ENCODE peak calls at places on chromosomes 4 and X, in nine cellular contexts. One of them, this sample, is unnamed.

GRCh38 chrX:49988128-49988527 is 65.7 kb downstream of the CLCN5 start:
- DNase-seq in activated naive CD4-positive, alpha-beta T cell: no peak
- DNase-seq in epithelial cell of proximal tubule: no peak
- DNase-seq in hypothalamus: no peak
- DNase-seq in GM23248: no peak
- DNase-seq in germinal center: no peak
- DNase-seq in colonic mucosa: no peak
- DNase-seq in neural progenitor cell: no peak
- DNase-seq in stimulated activated CD4-positive, alpha-beta T cell treated with anti-CD3 and anti-CD28 coated beads, Interleukin-15, amount 100 ng/mL, for 1 hour: no peak
- DNase-seq in this sample: no peak

GRCh38 chr4:179595671-179596410 is 2153.6 kb upstream of the AGA start:
- DNase-seq in activated naive CD4-positive, alpha-beta T cell: no peak
- DNase-seq in epithelial cell of proximal tubule: peak; percentile 63
- DNase-seq in hypothalamus: no peak
- DNase-seq in GM23248: peak; percentile 1
- DNase-seq in germinal center: no peak
- DNase-seq in colonic mucosa: no peak
- DNase-seq in neural progenitor cell: no peak
- DNase-seq in stimulated activated CD4-positive, alpha-beta T cell treated with anti-CD3 and anti-CD28 coated beads, Interleukin-15, amount 100 ng/mL, for 1 hour: no peak
- DNase-seq in this sample: no peak

GRCh38 chrX:703466-704210 is 73.0 kb downstream of the SHOX start:
- DNase-seq in activated naive CD4-positive, alpha-beta T cell: no peak
- DNase-seq in epithelial cell of proximal tubule: no peak
- DNase-seq in hypothalamus: no peak
- DNase-seq in GM23248: peak; percentile 4
- DNase-seq in germinal center: no peak
- DNase-seq in colonic mucosa: no peak
- DNase-seq in neural progenitor cell: no peak
- DNase-seq in stimulated activated CD4-positive, alpha-beta T cell treated with anti-CD3 and anti-CD28 coated beads, Interleukin-15, amount 100 ng/mL, for 1 hour: no peak
- DNase-seq in this sample: no peak

GRCh38 chr4:52925531-52925968 is 63.4 kb downstream of the RASL11B start:
- DNase-seq in activated naive CD4-positive, alpha-beta T cell: no peak
- DNase-seq in epithelial cell of proximal tubule: no peak
- DNase-seq in hypothalamus: no peak
- DNase-seq in GM23248: no peak
- DNase-seq in germinal center: no peak
- DNase-seq in colonic mucosa: no peak
- DNase-seq in neural progenitor cell: peak; percentile 37
- DNase-seq in stimulated activated CD4-positive, alpha-beta T cell treated with anti-CD3 and anti-CD28 coated beads, Interleukin-15, amount 100 ng/mL, for 1 hour: no peak
- DNase-seq in this sample: no peak

GRCh38 chr4:69843301-69843700 is 16.6 kb downstream of the SULT1E1 start:
- DNase-seq in activated naive CD4-positive, alpha-beta T cell: no peak
- DNase-seq in epithelial cell of proximal tubule: no peak
- DNase-seq in hypothalamus: no peak
- DNase-seq in GM23248: no peak
- DNase-seq in germinal center: no peak
- DNase-seq in colonic mucosa: no peak
- DNase-seq in neural progenitor cell: no peak
- DNase-seq in stimulated activated CD4-positive, alpha-beta T cell treated with anti-CD3 and anti-CD28 coated beads, Interleukin-15, amount 100 ng/mL, for 1 hour: no peak
- DNase-seq in this sample: no peak

GRCh38 chr4:42786350-42787070 is 106.0 kb upstream of the GRXCR1 start:
- DNase-seq in activated naive CD4-positive, alpha-beta T cell: no peak
- DNase-seq in epithelial cell of proximal tubule: no peak
- DNase-seq in hypothalamus: no peak
- DNase-seq in GM23248: no peak
- DNase-seq in germinal center: no peak
- DNase-seq in colonic mucosa: no peak
- DNase-seq in neural progenitor cell: peak; percentile 47
- DNase-seq in stimulated activated CD4-positive, alpha-beta T cell treated with anti-CD3 and anti-CD28 coated beads, Interleukin-15, amount 100 ng/mL, for 1 hour: no peak
- DNase-seq in this sample: peak; percentile 71

GRCh38 chr4:1600811-1601532 is 83.1 kb downstream of the FAM53A start:
- DNase-seq in activated naive CD4-positive, alpha-beta T cell: no peak
- DNase-seq in epithelial cell of proximal tubule: no peak
- DNase-seq in hypothalamus: no peak
- DNase-seq in GM23248: no peak
- DNase-seq in germinal center: no peak
- DNase-seq in colonic mucosa: no peak
- DNase-seq in neural progenitor cell: no peak
- DNase-seq in stimulated activated CD4-positive, alpha-beta T cell treated with anti-CD3 and anti-CD28 coated beads, Interleukin-15, amount 100 ng/mL, for 1 hour: no peak
- DNase-seq in this sample: no peak

GRCh38 chr4:61202100-61202637 is 2.0 kb downstream of the ADGRL3 start:
- DNase-seq in activated naive CD4-positive, alpha-beta T cell: no peak
- DNase-seq in epithelial cell of proximal tubule: no peak
- DNase-seq in hypothalamus: peak; percentile 37
- DNase-seq in GM23248: no peak
- DNase-seq in germinal center: no peak
- DNase-seq in colonic mucosa: no peak
- DNase-seq in neural progenitor cell: peak; percentile 62
- DNase-seq in stimulated activated CD4-positive, alpha-beta T cell treated with anti-CD3 and anti-CD28 coated beads, Interleukin-15, amount 100 ng/mL, for 1 hour: no peak
- DNase-seq in this sample: no peak

GRCh38 chr4:122882830-122883229 is 39.6 kb downstream of the NUDT6 start:
- DNase-seq in activated naive CD4-positive, alpha-beta T cell: no peak
- DNase-seq in epithelial cell of proximal tubule: no peak
- DNase-seq in hypothalamus: no peak
- DNase-seq in GM23248: peak; percentile 70
- DNase-seq in germinal center: no peak
- DNase-seq in colonic mucosa: no peak
- DNase-seq in neural progenitor cell: no peak
- DNase-seq in stimulated activated CD4-positive, alpha-beta T cell treated with anti-CD3 and anti-CD28 coated beads, Interleukin-15, amount 100 ng/mL, for 1 hour: no peak
- DNase-seq in this sample: no peak

GRCh38 chrX:39729834-39730670 is 367.7 kb downstream of the BCOR start:
- DNase-seq in activated naive CD4-positive, alpha-beta T cell: no peak
- DNase-seq in epithelial cell of proximal tubule: no peak
- DNase-seq in hypothalamus: no peak
- DNase-seq in GM23248: peak; percentile 27
- DNase-seq in germinal center: no peak
- DNase-seq in colonic mucosa: no peak
- DNase-seq in neural progenitor cell: peak; percentile 60
- DNase-seq in stimulated activated CD4-positive, alpha-beta T cell treated with anti-CD3 and anti-CD28 coated beads, Interleukin-15, amount 100 ng/mL, for 1 hour: no peak
- DNase-seq in this sample: no peak

GRCh38 chr4:107951551-107951950 is 20.2 kb downstream of the CYP2U1 start:
- DNase-seq in activated naive CD4-positive, alpha-beta T cell: no peak
- DNase-seq in epithelial cell of proximal tubule: peak; percentile 60
- DNase-seq in hypothalamus: no peak
- DNase-seq in GM23248: peak; percentile 84
- DNase-seq in germinal center: no peak
- DNase-seq in colonic mucosa: no peak
- DNase-seq in neural progenitor cell: no peak
- DNase-seq in stimulated activated CD4-positive, alpha-beta T cell treated with anti-CD3 and anti-CD28 coated beads, Interleukin-15, amount 100 ng/mL, for 1 hour: no peak
- DNase-seq in this sample: no peak

GRCh38 chr4:139658185-139658584 is 7.4 kb upstream of the MGST2 start:
- DNase-seq in activated naive CD4-positive, alpha-beta T cell: no peak
- DNase-seq in epithelial cell of proximal tubule: no peak
- DNase-seq in hypothalamus: no peak
- DNase-seq in GM23248: no peak
- DNase-seq in germinal center: no peak
- DNase-seq in colonic mucosa: no peak
- DNase-seq in neural progenitor cell: peak; percentile 10
- DNase-seq in stimulated activated CD4-positive, alpha-beta T cell treated with anti-CD3 and anti-CD28 coated beads, Interleukin-15, amount 100 ng/mL, for 1 hour: no peak
- DNase-seq in this sample: no peak

GRCh38 chr4:100894339-100894870 is 376.6 kb upstream of the EMCN start:
- DNase-seq in activated naive CD4-positive, alpha-beta T cell: no peak
- DNase-seq in epithelial cell of proximal tubule: no peak
- DNase-seq in hypothalamus: no peak
- DNase-seq in GM23248: no peak
- DNase-seq in germinal center: no peak
- DNase-seq in colonic mucosa: no peak
- DNase-seq in neural progenitor cell: no peak
- DNase-seq in stimulated activated CD4-positive, alpha-beta T cell treated with anti-CD3 and anti-CD28 coated beads, Interleukin-15, amount 100 ng/mL, for 1 hour: no peak
- DNase-seq in this sample: no peak

GRCh38 chr4:126071346-126072333 is 756.9 kb downstream of the FAT4 start:
- DNase-seq in activated naive CD4-positive, alpha-beta T cell: no peak
- DNase-seq in epithelial cell of proximal tubule: no peak
- DNase-seq in hypothalamus: no peak
- DNase-seq in GM23248: peak; percentile 77
- DNase-seq in germinal center: no peak
- DNase-seq in colonic mucosa: no peak
- DNase-seq in neural progenitor cell: no peak
- DNase-seq in stimulated activated CD4-positive, alpha-beta T cell treated with anti-CD3 and anti-CD28 coated beads, Interleukin-15, amount 100 ng/mL, for 1 hour: no peak
- DNase-seq in this sample: peak; percentile 41

GRCh38 chr4:151573945-151574344 is 165.0 kb downstream of the FHIP1A start:
- DNase-seq in activated naive CD4-positive, alpha-beta T cell: no peak
- DNase-seq in epithelial cell of proximal tubule: no peak
- DNase-seq in hypothalamus: no peak
- DNase-seq in GM23248: peak; percentile 28
- DNase-seq in germinal center: no peak
- DNase-seq in colonic mucosa: peak; percentile 89
- DNase-seq in neural progenitor cell: no peak
- DNase-seq in stimulated activated CD4-positive, alpha-beta T cell treated with anti-CD3 and anti-CD28 coated beads, Interleukin-15, amount 100 ng/mL, for 1 hour: no peak
- DNase-seq in this sample: no peak

GRCh38 chrX:40174594-40175415 is 77.0 kb upstream of the BCOR start:
- DNase-seq in activated naive CD4-positive, alpha-beta T cell: no peak
- DNase-seq in epithelial cell of proximal tubule: no peak
- DNase-seq in hypothalamus: no peak
- DNase-seq in GM23248: peak; percentile 72
- DNase-seq in germinal center: no peak
- DNase-seq in colonic mucosa: peak; percentile 48
- DNase-seq in neural progenitor cell: peak; percentile 78
- DNase-seq in stimulated activated CD4-positive, alpha-beta T cell treated with anti-CD3 and anti-CD28 coated beads, Interleukin-15, amount 100 ng/mL, for 1 hour: no peak
- DNase-seq in this sample: no peak

GRCh38 chr4:76772498-76773106 is 125.3 kb downstream of the SOWAHB start:
- DNase-seq in activated naive CD4-positive, alpha-beta T cell: no peak
- DNase-seq in epithelial cell of proximal tubule: no peak
- DNase-seq in hypothalamus: no peak
- DNase-seq in GM23248: peak; percentile 86
- DNase-seq in germinal center: no peak
- DNase-seq in colonic mucosa: no peak
- DNase-seq in neural progenitor cell: no peak
- DNase-seq in stimulated activated CD4-positive, alpha-beta T cell treated with anti-CD3 and anti-CD28 coated beads, Interleukin-15, amount 100 ng/mL, for 1 hour: no peak
- DNase-seq in this sample: no peak

GRCh38 chrX:122943918-122944317 is 240.2 kb upstream of the GRIA3 start:
- DNase-seq in activated naive CD4-positive, alpha-beta T cell: no peak
- DNase-seq in epithelial cell of proximal tubule: no peak
- DNase-seq in hypothalamus: no peak
- DNase-seq in GM23248: peak; percentile 26
- DNase-seq in germinal center: no peak
- DNase-seq in colonic mucosa: no peak
- DNase-seq in neural progenitor cell: no peak
- DNase-seq in stimulated activated CD4-positive, alpha-beta T cell treated with anti-CD3 and anti-CD28 coated beads, Interleukin-15, amount 100 ng/mL, for 1 hour: no peak
- DNase-seq in this sample: no peak

GRCh38 chr4:53541577-53542206 is 49.6 kb downstream of the LNX1 start:
- DNase-seq in activated naive CD4-positive, alpha-beta T cell: no peak
- DNase-seq in epithelial cell of proximal tubule: peak; percentile 57
- DNase-seq in hypothalamus: no peak
- DNase-seq in GM23248: peak; percentile 95
- DNase-seq in germinal center: no peak
- DNase-seq in colonic mucosa: no peak
- DNase-seq in neural progenitor cell: no peak
- DNase-seq in stimulated activated CD4-positive, alpha-beta T cell treated with anti-CD3 and anti-CD28 coated beads, Interleukin-15, amount 100 ng/mL, for 1 hour: no peak
- DNase-seq in this sample: no peak

GRCh38 chr4:148573284-148573683 is 131.1 kb upstream of the NR3C2 start:
- DNase-seq in activated naive CD4-positive, alpha-beta T cell: no peak
- DNase-seq in epithelial cell of proximal tubule: no peak
- DNase-seq in hypothalamus: no peak
- DNase-seq in GM23248: no peak
- DNase-seq in germinal center: no peak
- DNase-seq in colonic mucosa: no peak
- DNase-seq in neural progenitor cell: no peak
- DNase-seq in stimulated activated CD4-positive, alpha-beta T cell treated with anti-CD3 and anti-CD28 coated beads, Interleukin-15, amount 100 ng/mL, for 1 hour: no peak
- DNase-seq in this sample: no peak

GRCh38 chr4:6463311-6464289 is 8.8 kb downstream of the PPP2R2C start:
- DNase-seq in activated naive CD4-positive, alpha-beta T cell: no peak
- DNase-seq in epithelial cell of proximal tubule: no peak
- DNase-seq in hypothalamus: no peak
- DNase-seq in GM23248: no peak
- DNase-seq in germinal center: no peak
- DNase-seq in colonic mucosa: no peak
- DNase-seq in neural progenitor cell: peak; percentile 28
- DNase-seq in stimulated activated CD4-positive, alpha-beta T cell treated with anti-CD3 and anti-CD28 coated beads, Interleukin-15, amount 100 ng/mL, for 1 hour: no peak
- DNase-seq in this sample: no peak

GRCh38 chrX:13048265-13048664 is 3.8 kb upstream of the FAM9C start:
- DNase-seq in activated naive CD4-positive, alpha-beta T cell: no peak
- DNase-seq in epithelial cell of proximal tubule: no peak
- DNase-seq in hypothalamus: no peak
- DNase-seq in GM23248: peak; percentile 48
- DNase-seq in germinal center: no peak
- DNase-seq in colonic mucosa: no peak
- DNase-seq in neural progenitor cell: no peak
- DNase-seq in stimulated activated CD4-positive, alpha-beta T cell treated with anti-CD3 and anti-CD28 coated beads, Interleukin-15, amount 100 ng/mL, for 1 hour: no peak
- DNase-seq in this sample: no peak

GRCh38 chrX:130952266-130953043 is 49.4 kb upstream of the ENOX2 start:
- DNase-seq in activated naive CD4-positive, alpha-beta T cell: no peak
- DNase-seq in epithelial cell of proximal tubule: no peak
- DNase-seq in hypothalamus: no peak
- DNase-seq in GM23248: no peak
- DNase-seq in germinal center: no peak
- DNase-seq in colonic mucosa: no peak
- DNase-seq in neural progenitor cell: no peak
- DNase-seq in stimulated activated CD4-positive, alpha-beta T cell treated with anti-CD3 and anti-CD28 coated beads, Interleukin-15, amount 100 ng/mL, for 1 hour: no peak
- DNase-seq in this sample: no peak

GRCh38 chrX:74133156-74133796 is 170.7 kb upstream of the ZCCHC13 start:
- DNase-seq in activated naive CD4-positive, alpha-beta T cell: no peak
- DNase-seq in epithelial cell of proximal tubule: peak; percentile 6
- DNase-seq in hypothalamus: no peak
- DNase-seq in GM23248: peak; percentile 73
- DNase-seq in germinal center: peak; percentile 14
- DNase-seq in colonic mucosa: peak; percentile 27
- DNase-seq in neural progenitor cell: peak; percentile 81
- DNase-seq in stimulated activated CD4-positive, alpha-beta T cell treated with anti-CD3 and anti-CD28 coated beads, Interleukin-15, amount 100 ng/mL, for 1 hour: no peak
- DNase-seq in this sample: no peak

GRCh38 chr4:70943115-70943514 is 40.9 kb downstream of the MOB1B start:
- DNase-seq in activated naive CD4-positive, alpha-beta T cell: no peak
- DNase-seq in epithelial cell of proximal tubule: no peak
- DNase-seq in hypothalamus: no peak
- DNase-seq in GM23248: no peak
- DNase-seq in germinal center: peak; percentile 43
- DNase-seq in colonic mucosa: no peak
- DNase-seq in neural progenitor cell: no peak
- DNase-seq in stimulated activated CD4-positive, alpha-beta T cell treated with anti-CD3 and anti-CD28 coated beads, Interleukin-15, amount 100 ng/mL, for 1 hour: no peak
- DNase-seq in this sample: no peak

GRCh38 chrX:106718709-106719108 is 7.8 kb upstream of the RNF128 start:
- DNase-seq in activated naive CD4-positive, alpha-beta T cell: no peak
- DNase-seq in epithelial cell of proximal tubule: no peak
- DNase-seq in hypothalamus: no peak
- DNase-seq in GM23248: no peak
- DNase-seq in germinal center: no peak
- DNase-seq in colonic mucosa: no peak
- DNase-seq in neural progenitor cell: no peak
- DNase-seq in stimulated activated CD4-positive, alpha-beta T cell treated with anti-CD3 and anti-CD28 coated beads, Interleukin-15, amount 100 ng/mL, for 1 hour: no peak
- DNase-seq in this sample: no peak

GRCh38 chr4:125315571-125316390 is 1.0 kb downstream of the FAT4 start:
- DNase-seq in activated naive CD4-positive, alpha-beta T cell: no peak
- DNase-seq in epithelial cell of proximal tubule: no peak
- DNase-seq in hypothalamus: peak; percentile 20
- DNase-seq in GM23248: peak; percentile 81
- DNase-seq in germinal center: peak; percentile 3
- DNase-seq in colonic mucosa: peak; percentile 23
- DNase-seq in neural progenitor cell: peak; percentile 90
- DNase-seq in stimulated activated CD4-positive, alpha-beta T cell treated with anti-CD3 and anti-CD28 coated beads, Interleukin-15, amount 100 ng/mL, for 1 hour: no peak
- DNase-seq in this sample: peak; percentile 41

GRCh38 chr4:88706574-88706973 is 8.9 kb upstream of the NAP1L5 start:
- DNase-seq in activated naive CD4-positive, alpha-beta T cell: no peak
- DNase-seq in epithelial cell of proximal tubule: no peak
- DNase-seq in hypothalamus: no peak
- DNase-seq in GM23248: peak; percentile 83
- DNase-seq in germinal center: no peak
- DNase-seq in colonic mucosa: no peak
- DNase-seq in neural progenitor cell: peak; percentile 45
- DNase-seq in stimulated activated CD4-positive, alpha-beta T cell treated with anti-CD3 and anti-CD28 coated beads, Interleukin-15, amount 100 ng/mL, for 1 hour: no peak
- DNase-seq in this sample: no peak

GRCh38 chrX:118724775-118725174 is 2.6 kb upstream of the IL13RA1 start:
- DNase-seq in activated naive CD4-positive, alpha-beta T cell: no peak
- DNase-seq in epithelial cell of proximal tubule: no peak
- DNase-seq in hypothalamus: no peak
- DNase-seq in GM23248: peak; percentile 36
- DNase-seq in germinal center: no peak
- DNase-seq in colonic mucosa: peak; percentile 22
- DNase-seq in neural progenitor cell: no peak
- DNase-seq in stimulated activated CD4-positive, alpha-beta T cell treated with anti-CD3 and anti-CD28 coated beads, Interleukin-15, amount 100 ng/mL, for 1 hour: no peak
- DNase-seq in this sample: no peak

GRCh38 chr4:81142744-81143143 is 72.3 kb downstream of the PRKG2 start:
- DNase-seq in activated naive CD4-positive, alpha-beta T cell: no peak
- DNase-seq in epithelial cell of proximal tubule: no peak
- DNase-seq in hypothalamus: no peak
- DNase-seq in GM23248: peak; percentile 89
- DNase-seq in germinal center: no peak
- DNase-seq in colonic mucosa: peak; percentile 59
- DNase-seq in neural progenitor cell: no peak
- DNase-seq in stimulated activated CD4-positive, alpha-beta T cell treated with anti-CD3 and anti-CD28 coated beads, Interleukin-15, amount 100 ng/mL, for 1 hour: no peak
- DNase-seq in this sample: no peak

GRCh38 chr4:5747746-5748365 is 36.9 kb downstream of the EVC start:
- DNase-seq in activated naive CD4-positive, alpha-beta T cell: no peak
- DNase-seq in epithelial cell of proximal tubule: peak; percentile 90
- DNase-seq in hypothalamus: no peak
- DNase-seq in GM23248: peak; percentile 97
- DNase-seq in germinal center: no peak
- DNase-seq in colonic mucosa: no peak
- DNase-seq in neural progenitor cell: no peak
- DNase-seq in stimulated activated CD4-positive, alpha-beta T cell treated with anti-CD3 and anti-CD28 coated beads, Interleukin-15, amount 100 ng/mL, for 1 hour: no peak
- DNase-seq in this sample: no peak

This sample was measured in lung.